ENCODE peak calls at places on chromosomes 11 and 22, in four cellular contexts. L is fibroblast of lung, C is lower lobe of right lung, P is adrenal gland. B is an unnamed sample. For H3K4me1, the result is how much of the 10 kb centered on the place peaks cover.

GRCh38 chr11:17791144-17791543 is 56.6 kb downstream of the KCNC1 start:
- DNase-seq in C (no peak), L (no peak), P (no peak), B (no peak)

GRCh38 chr11:125464266-125464662 is 31.8 kb downstream of the FEZ1 start:
- DNase-seq in L (peak), P (no peak), C (no peak), B (no peak)

GRCh38 chr11:83558281-83558680 is 272.1 kb upstream of the CCDC90B start:
- DNase-seq in P (no peak), L (no peak), C (no peak), B (no peak)

GRCh38 chr22:37218399-37218770 is 6.1 kb upstream of the SSTR3 start:
- DNase-seq in L (no peak), P (no peak), C (no peak), B (no peak)

GRCh38 chr11:9990221-9990973 is 303.6 kb downstream of the SBF2 start:
- DNase-seq in P (no peak), L (peak), C (no peak), B (no peak)

GRCh38 chr22:38202437-38203089 is 769 bp downstream of the MAFF start:
- DNase-seq in L (peak), C (peak), P (peak), B (peak)

GRCh38 chr11:94545641-94546470 is 2.1 kb downstream of the FUT4 start:
- DNase-seq in P (no peak), C (no peak), L (no peak), B (no peak)

GRCh38 chr22:20418211-20418788 is 19.3 kb downstream of the SCARF2 start:
- DNase-seq in P (peak), L (peak), C (peak), B (peak)

GRCh38 chr11:107857550-107858216 is 904 bp downstream of the SLC35F2 start:
- DNase-seq in C (no peak), P (no peak), L (peak), B (no peak)

GRCh38 chr11:1010006-1010405 is 26.5 kb downstream of the MUC6 start:
- DNase-seq in C (no peak), P (no peak), L (no peak), B (no peak)

GRCh38 chr11:96875772-96876171 is 486.0 kb downstream of the JRKL start:
- DNase-seq in P (no peak), L (no peak), C (no peak), B (no peak)

GRCh38 chr11:18492888-18493287 is 33.9 kb downstream of the TSG101 start:
- DNase-seq in L (peak), C (no peak), P (no peak), B (no peak)

GRCh38 chr11:10414659-10415058 is 40.4 kb upstream of the AMPD3 start:
- DNase-seq in L (peak), P (peak), C (peak), B (peak)

GRCh38 chr11:20450829-20451228 is 63.3 kb downstream of the PRMT3 start:
- DNase-seq in L (no peak), P (no peak), C (no peak), B (no peak)

GRCh38 chr11:20093775-20094174 is 66.5 kb downstream of the DBX1 start:
- DNase-seq in P (no peak), C (no peak), L (peak), B (no peak)

GRCh38 chr11:96342971-96343711 is at the start of gene MAML2:
- DNase-seq in C (peak), P (peak), L (peak), B (peak)

GRCh38 chr11:107741044-107741823 is 29.4 kb upstream of the SLN start:
- DNase-seq in L (peak), P (peak), C (peak), B (no peak)

GRCh38 chr11:96004862-96005261 is 81.0 kb upstream of the MTMR2 start:
- DNase-seq in L (no peak), P (no peak), C (no peak), B (no peak)

GRCh38 chr22:28771195-28771791 is 1.2 kb upstream of the CCDC117 start:
- DNase-seq in P (no peak), L (no peak), C (no peak), B (no peak)

GRCh38 chr22:28769394-28770085 is 3.0 kb upstream of the CCDC117 start:
- DNase-seq in C (peak), P (no peak), L (no peak), B (no peak)

GRCh38 chr22:28773461-28773867 is 969 bp downstream of the CCDC117 start:
- DNase-seq in C (no peak), L (peak), P (no peak), B (no peak)

GRCh38 chr22:28774378-28774777 is 1.9 kb downstream of the CCDC117 start:
- DNase-seq in C (no peak), L (no peak), P (no peak), B (no peak)

GRCh38 chr22:28772633-28773460 is at the start of gene CCDC117:
- DNase-seq in C (peak), P (peak), L (peak), B (peak)
- H3K4me3 ChIP-seq in C (peak), P (peak), L (peak), B (peak)

GRCh38 chr22:34236527-34236926 is 316.3 kb upstream of the LARGE1 start:
- DNase-seq in C (no peak), P (no peak), L (no peak), B (peak)
- H3K4me1 ChIP-seq in C (under half), P (under half), L (under half), B (under half)

GRCh38 chr11:86453290-86454030 is 78.8 kb downstream of the CCDC81 start:
- DNase-seq in L (no peak), C (no peak), P (no peak), B (no peak)
- TF ChIP-seq CTCF in L (no peak), C (no peak), P (no peak), B (no peak)

GRCh38 chr11:128776434-128777284 is 82.8 kb downstream of the FLI1 start:
- DNase-seq in P (peak), C (no peak), L (peak), B (no peak)
- H3K4me3 ChIP-seq in P (no peak), C (no peak), L (no peak), B (peak)

GRCh38 chr11:68839054-68839865 is 2.5 kb downstream of the CPT1A start:
- DNase-seq in C (peak), L (peak), P (peak), B (peak)
- H3K4me1 ChIP-seq in C (half or more), L (under half), P (half or more), B (under half)